ENCODE peak calls at places on chromosomes 12 and 14, in ten cellular contexts. One of them, this sample, is unnamed.

GRCh38 chr12:111766608-111767361 is at the start of gene ALDH2:
- DNase-seq in activated CD8-positive, alpha-beta memory T cell treated with anti-CD3 and anti-CD28 coated beads for 1 hour: no peak
- DNase-seq in fibroblast of pulmonary artery: peak; percentile 53
- DNase-seq in T-helper 1 cell: peak; percentile 14
- DNase-seq in NCI-H460: peak; percentile 43
- DNase-seq in trophoblast cell: peak; percentile 67
- DNase-seq in left lung: peak; percentile 83
- DNase-seq in EL: peak; percentile 68
- DNase-seq in pons: peak; percentile 70
- DNase-seq in fibroblast of the aortic adventitia: peak; percentile 47
- DNase-seq in this sample: peak; percentile 88

GRCh38 chr12:116426391-116427136 is 132.6 kb upstream of the MAP1LC3B2 start:
- DNase-seq in left lung: peak; percentile 43
- DNase-seq in trophoblast cell: peak; percentile 99
- DNase-seq in T-helper 1 cell: no peak
- DNase-seq in pons: no peak
- DNase-seq in fibroblast of pulmonary artery: peak; percentile 98
- DNase-seq in NCI-H460: peak; percentile 16
- DNase-seq in fibroblast of the aortic adventitia: peak; percentile 99
- DNase-seq in EL: peak; percentile 100
- DNase-seq in activated CD8-positive, alpha-beta memory T cell treated with anti-CD3 and anti-CD28 coated beads for 1 hour: no peak
- DNase-seq in this sample: no peak

GRCh38 chr14:96086574-96087077 is 47.5 kb downstream of the C14orf132 start:
- DNase-seq in fibroblast of the aortic adventitia: no peak
- DNase-seq in fibroblast of pulmonary artery: no peak
- DNase-seq in pons: no peak
- DNase-seq in left lung: peak; percentile 28
- DNase-seq in NCI-H460: no peak
- DNase-seq in T-helper 1 cell: no peak
- DNase-seq in trophoblast cell: peak; percentile 80
- DNase-seq in activated CD8-positive, alpha-beta memory T cell treated with anti-CD3 and anti-CD28 coated beads for 1 hour: no peak
- DNase-seq in EL: peak; percentile 85
- DNase-seq in this sample: no peak

GRCh38 chr12:65822732-65823480 is 1.4 kb upstream of the HMGA2 start:
- DNase-seq in activated CD8-positive, alpha-beta memory T cell treated with anti-CD3 and anti-CD28 coated beads for 1 hour: no peak
- DNase-seq in left lung: no peak
- DNase-seq in EL: peak; percentile 85
- DNase-seq in T-helper 1 cell: no peak
- DNase-seq in NCI-H460: no peak
- DNase-seq in trophoblast cell: peak; percentile 24
- DNase-seq in fibroblast of pulmonary artery: peak; percentile 78
- DNase-seq in fibroblast of the aortic adventitia: peak; percentile 65
- DNase-seq in pons: no peak
- DNase-seq in this sample: no peak

GRCh38 chr12:129704232-129704830 is 199.5 kb downstream of the TMEM132D start:
- DNase-seq in NCI-H460: no peak
- DNase-seq in T-helper 1 cell: no peak
- DNase-seq in trophoblast cell: no peak
- DNase-seq in left lung: no peak
- DNase-seq in fibroblast of pulmonary artery: no peak
- DNase-seq in EL: no peak
- DNase-seq in fibroblast of the aortic adventitia: no peak
- DNase-seq in activated CD8-positive, alpha-beta memory T cell treated with anti-CD3 and anti-CD28 coated beads for 1 hour: no peak
- DNase-seq in pons: no peak
- DNase-seq in this sample: no peak

GRCh38 chr12:6336859-6337744 is 4.8 kb downstream of the TNFRSF1A start:
- DNase-seq in fibroblast of pulmonary artery: peak; percentile 49
- DNase-seq in EL: peak; percentile 33
- DNase-seq in NCI-H460: no peak
- DNase-seq in activated CD8-positive, alpha-beta memory T cell treated with anti-CD3 and anti-CD28 coated beads for 1 hour: peak; percentile 28
- DNase-seq in T-helper 1 cell: peak; percentile 58
- DNase-seq in trophoblast cell: peak; percentile 48
- DNase-seq in pons: no peak
- DNase-seq in fibroblast of the aortic adventitia: no peak
- DNase-seq in left lung: no peak
- DNase-seq in this sample: no peak

GRCh38 chr14:59297070-59297766 is 108.8 kb downstream of the DAAM1 start:
- DNase-seq in activated CD8-positive, alpha-beta memory T cell treated with anti-CD3 and anti-CD28 coated beads for 1 hour: no peak
- DNase-seq in pons: no peak
- DNase-seq in left lung: no peak
- DNase-seq in fibroblast of the aortic adventitia: no peak
- DNase-seq in fibroblast of pulmonary artery: peak; percentile 53
- DNase-seq in NCI-H460: no peak
- DNase-seq in T-helper 1 cell: no peak
- DNase-seq in EL: no peak
- DNase-seq in trophoblast cell: peak; percentile 94
- DNase-seq in this sample: no peak

GRCh38 chr12:128813392-128813791 is 10.4 kb downstream of the SLC15A4 start:
- DNase-seq in left lung: no peak
- DNase-seq in EL: peak; percentile 8
- DNase-seq in activated CD8-positive, alpha-beta memory T cell treated with anti-CD3 and anti-CD28 coated beads for 1 hour: no peak
- DNase-seq in pons: no peak
- DNase-seq in fibroblast of pulmonary artery: no peak
- DNase-seq in trophoblast cell: no peak
- DNase-seq in fibroblast of the aortic adventitia: peak; percentile 74
- DNase-seq in T-helper 1 cell: no peak
- DNase-seq in NCI-H460: no peak
- DNase-seq in this sample: no peak

GRCh38 chr14:103343905-103344797 is 10.1 kb downstream of the EIF5 start:
- DNase-seq in EL: peak; percentile 18
- DNase-seq in NCI-H460: no peak
- DNase-seq in left lung: no peak
- DNase-seq in pons: no peak
- DNase-seq in fibroblast of the aortic adventitia: no peak
- DNase-seq in fibroblast of pulmonary artery: no peak
- DNase-seq in T-helper 1 cell: no peak
- DNase-seq in trophoblast cell: no peak
- DNase-seq in activated CD8-positive, alpha-beta memory T cell treated with anti-CD3 and anti-CD28 coated beads for 1 hour: no peak
- DNase-seq in this sample: no peak

GRCh38 chr12:100799770-100800169 is 5.2 kb downstream of the ANO4 start:
- DNase-seq in NCI-H460: no peak
- DNase-seq in EL: peak; percentile 31
- DNase-seq in trophoblast cell: peak; percentile 28
- DNase-seq in T-helper 1 cell: no peak
- DNase-seq in left lung: no peak
- DNase-seq in activated CD8-positive, alpha-beta memory T cell treated with anti-CD3 and anti-CD28 coated beads for 1 hour: no peak
- DNase-seq in fibroblast of pulmonary artery: no peak
- DNase-seq in pons: peak; percentile 83
- DNase-seq in fibroblast of the aortic adventitia: no peak
- DNase-seq in this sample: peak; percentile 80

GRCh38 chr14:60815371-60815770 is 80.8 kb downstream of the MNAT1 start:
- DNase-seq in left lung: no peak
- DNase-seq in NCI-H460: no peak
- DNase-seq in trophoblast cell: no peak
- DNase-seq in T-helper 1 cell: no peak
- DNase-seq in fibroblast of the aortic adventitia: no peak
- DNase-seq in fibroblast of pulmonary artery: no peak
- DNase-seq in pons: no peak
- DNase-seq in activated CD8-positive, alpha-beta memory T cell treated with anti-CD3 and anti-CD28 coated beads for 1 hour: no peak
- DNase-seq in EL: no peak
- DNase-seq in this sample: no peak

GRCh38 chr14:55546212-55546874 is 33.7 kb upstream of the KTN1 start:
- DNase-seq in NCI-H460: no peak
- DNase-seq in left lung: no peak
- DNase-seq in fibroblast of pulmonary artery: no peak
- DNase-seq in trophoblast cell: no peak
- DNase-seq in fibroblast of the aortic adventitia: no peak
- DNase-seq in T-helper 1 cell: no peak
- DNase-seq in EL: no peak
- DNase-seq in activated CD8-positive, alpha-beta memory T cell treated with anti-CD3 and anti-CD28 coated beads for 1 hour: no peak
- DNase-seq in pons: no peak
- DNase-seq in this sample: no peak

GRCh38 chr12:4909734-4910501 is at the start of gene KCNA1:
- DNase-seq in trophoblast cell: no peak
- DNase-seq in EL: no peak
- DNase-seq in pons: no peak
- DNase-seq in T-helper 1 cell: no peak
- DNase-seq in left lung: no peak
- DNase-seq in fibroblast of pulmonary artery: no peak
- DNase-seq in NCI-H460: no peak
- DNase-seq in activated CD8-positive, alpha-beta memory T cell treated with anti-CD3 and anti-CD28 coated beads for 1 hour: no peak
- DNase-seq in fibroblast of the aortic adventitia: peak; percentile 7
- DNase-seq in this sample: peak; percentile 34

GRCh38 chr12:115983226-115983798 is 294.2 kb downstream of the MED13L start:
- DNase-seq in fibroblast of the aortic adventitia: no peak
- DNase-seq in pons: no peak
- DNase-seq in T-helper 1 cell: no peak
- DNase-seq in fibroblast of pulmonary artery: no peak
- DNase-seq in trophoblast cell: peak; percentile 26
- DNase-seq in activated CD8-positive, alpha-beta memory T cell treated with anti-CD3 and anti-CD28 coated beads for 1 hour: no peak
- DNase-seq in EL: peak; percentile 28
- DNase-seq in left lung: no peak
- DNase-seq in NCI-H460: peak; percentile 14
- DNase-seq in this sample: peak; percentile 13

GRCh38 chr14:70955543-70956480 is 48.6 kb downstream of the PCNX1 start:
- DNase-seq in fibroblast of pulmonary artery: peak; percentile 58
- DNase-seq in activated CD8-positive, alpha-beta memory T cell treated with anti-CD3 and anti-CD28 coated beads for 1 hour: no peak
- DNase-seq in left lung: no peak
- DNase-seq in NCI-H460: peak; percentile 23
- DNase-seq in fibroblast of the aortic adventitia: peak; percentile 55
- DNase-seq in pons: peak; percentile 26
- DNase-seq in trophoblast cell: peak; percentile 41
- DNase-seq in EL: peak; percentile 38
- DNase-seq in T-helper 1 cell: peak; percentile 25
- DNase-seq in this sample: peak; percentile 34

GRCh38 chr14:47691829-47692228 is 16.4 kb upstream of the MDGA2 start:
- DNase-seq in pons: no peak
- DNase-seq in NCI-H460: no peak
- DNase-seq in trophoblast cell: no peak
- DNase-seq in left lung: no peak
- DNase-seq in EL: no peak
- DNase-seq in activated CD8-positive, alpha-beta memory T cell treated with anti-CD3 and anti-CD28 coated beads for 1 hour: no peak
- DNase-seq in T-helper 1 cell: no peak
- DNase-seq in fibroblast of the aortic adventitia: no peak
- DNase-seq in fibroblast of pulmonary artery: no peak
- DNase-seq in this sample: no peak

GRCh38 chr14:73795974-73796373 is 55.7 kb upstream of the PTGR2 start:
- DNase-seq in fibroblast of the aortic adventitia: peak; percentile 78
- DNase-seq in pons: no peak
- DNase-seq in NCI-H460: peak; percentile 37
- DNase-seq in T-helper 1 cell: no peak
- DNase-seq in EL: peak; percentile 94
- DNase-seq in left lung: no peak
- DNase-seq in fibroblast of pulmonary artery: no peak
- DNase-seq in activated CD8-positive, alpha-beta memory T cell treated with anti-CD3 and anti-CD28 coated beads for 1 hour: no peak
- DNase-seq in trophoblast cell: peak; percentile 95
- DNase-seq in this sample: no peak

GRCh38 chr14:45038256-45038655 is 45.7 kb upstream of the PRPF39 start:
- DNase-seq in trophoblast cell: no peak
- DNase-seq in EL: no peak
- DNase-seq in activated CD8-positive, alpha-beta memory T cell treated with anti-CD3 and anti-CD28 coated beads for 1 hour: no peak
- DNase-seq in NCI-H460: no peak
- DNase-seq in left lung: no peak
- DNase-seq in pons: no peak
- DNase-seq in fibroblast of the aortic adventitia: no peak
- DNase-seq in fibroblast of pulmonary artery: no peak
- DNase-seq in T-helper 1 cell: no peak
- DNase-seq in this sample: no peak

GRCh38 chr14:104677506-104678332 is 11.7 kb upstream of the INF2 start:
- DNase-seq in fibroblast of the aortic adventitia: peak; percentile 71
- DNase-seq in left lung: peak; percentile 86
- DNase-seq in trophoblast cell: peak; percentile 81
- DNase-seq in NCI-H460: peak; percentile 78
- DNase-seq in EL: peak; percentile 87
- DNase-seq in T-helper 1 cell: peak; percentile 51
- DNase-seq in pons: peak; percentile 74
- DNase-seq in activated CD8-positive, alpha-beta memory T cell treated with anti-CD3 and anti-CD28 coated beads for 1 hour: peak; percentile 32
- DNase-seq in fibroblast of pulmonary artery: peak; percentile 80
- DNase-seq in this sample: peak; percentile 83

GRCh38 chr14:98304574-98304973 is 967.4 kb downstream of the BCL11B start:
- DNase-seq in pons: no peak
- DNase-seq in trophoblast cell: no peak
- DNase-seq in fibroblast of pulmonary artery: no peak
- DNase-seq in T-helper 1 cell: no peak
- DNase-seq in activated CD8-positive, alpha-beta memory T cell treated with anti-CD3 and anti-CD28 coated beads for 1 hour: no peak
- DNase-seq in NCI-H460: no peak
- DNase-seq in fibroblast of the aortic adventitia: no peak
- DNase-seq in EL: no peak
- DNase-seq in left lung: no peak
- DNase-seq in this sample: no peak

GRCh38 chr14:67515386-67516079 is 17.6 kb upstream of the PLEKHH1 start:
- DNase-seq in pons: no peak
- DNase-seq in EL: peak; percentile 45
- DNase-seq in fibroblast of the aortic adventitia: no peak
- DNase-seq in activated CD8-positive, alpha-beta memory T cell treated with anti-CD3 and anti-CD28 coated beads for 1 hour: no peak
- DNase-seq in trophoblast cell: peak; percentile 25
- DNase-seq in left lung: peak; percentile 35
- DNase-seq in NCI-H460: no peak
- DNase-seq in fibroblast of pulmonary artery: peak; percentile 10
- DNase-seq in T-helper 1 cell: no peak
- DNase-seq in this sample: no peak

GRCh38 chr14:102498005-102498677 is 11.4 kb downstream of the ANKRD9 start:
- DNase-seq in pons: no peak
- DNase-seq in left lung: no peak
- DNase-seq in EL: no peak
- DNase-seq in trophoblast cell: no peak
- DNase-seq in fibroblast of pulmonary artery: no peak
- DNase-seq in fibroblast of the aortic adventitia: no peak
- DNase-seq in activated CD8-positive, alpha-beta memory T cell treated with anti-CD3 and anti-CD28 coated beads for 1 hour: no peak
- DNase-seq in T-helper 1 cell: no peak
- DNase-seq in NCI-H460: no peak
- DNase-seq in this sample: peak; percentile 76

GRCh38 chr12:53626702-53627169 is 554 bp upstream of the ATF7 start:
- DNase-seq in pons: no peak
- DNase-seq in T-helper 1 cell: no peak
- DNase-seq in left lung: no peak
- DNase-seq in EL: no peak
- DNase-seq in NCI-H460: no peak
- DNase-seq in trophoblast cell: no peak
- DNase-seq in fibroblast of the aortic adventitia: no peak
- DNase-seq in activated CD8-positive, alpha-beta memory T cell treated with anti-CD3 and anti-CD28 coated beads for 1 hour: no peak
- DNase-seq in fibroblast of pulmonary artery: no peak
- DNase-seq in this sample: no peak